ENCODE peak calls at places on chromosomes 13 and 19, in ten cellular contexts. N, V, A, O, T, Q, R, G, K and I are unnamed samples. For H3K4me1, the result is how much of the 10 kb centered on the place peaks cover.

GRCh38 chr13:96728463-96728862 is 265.8 kb downstream of the OXGR1 start:
- DNase-seq in N (no peak), V (no peak), A (no peak), O (no peak), T (no peak), Q (no peak), R (no peak), G (no peak), K (no peak), I (peak)

GRCh38 chr13:49890376-49890775 is 45.8 kb downstream of the SPRYD7 start:
- DNase-seq in N (no peak), V (peak), A (no peak), O (no peak), T (no peak), Q (no peak), R (no peak), G (no peak), K (no peak), I (no peak)

GRCh38 chr13:114096811-114097503 is 35.5 kb downstream of the RASA3 start:
- DNase-seq in N (no peak), V (no peak), A (peak), O (no peak), T (no peak), Q (no peak), R (peak), G (no peak), K (no peak), I (no peak)

GRCh38 chr19:34314437-34315313 is 50.3 kb upstream of the GPI start:
- DNase-seq in N (no peak), V (no peak), A (no peak), O (no peak), T (no peak), Q (no peak), R (no peak), G (no peak), K (no peak), I (no peak)

GRCh38 chr13:38702609-38703008 is 15.7 kb downstream of the FREM2 start:
- DNase-seq in N (no peak), V (no peak), A (no peak), O (no peak), T (no peak), Q (no peak), R (no peak), G (no peak), K (no peak), I (no peak)

GRCh38 chr19:35868172-35868822 is at the start of gene APLP1:
- DNase-seq in N (peak), V (peak), A (peak), O (peak), T (peak), Q (no peak), R (peak), G (peak), K (peak), I (peak)

GRCh38 chr19:51784922-51785690 is 9.9 kb upstream of the FPR3 start:
- DNase-seq in N (peak), V (no peak), A (no peak), O (no peak), T (no peak), Q (peak), R (no peak), G (no peak), K (no peak), I (peak)

GRCh38 chr13:112965573-112966115 is 3.4 kb upstream of the MCF2L start:
- DNase-seq in N (no peak), V (no peak), A (no peak), O (no peak), T (no peak), Q (no peak), R (no peak), G (no peak), K (no peak), I (no peak)

GRCh38 chr13:51821666-51822065 is 17.7 kb upstream of the DHRS12 start:
- DNase-seq in N (no peak), V (no peak), A (peak), O (no peak), T (no peak), Q (no peak), R (no peak), G (no peak), K (no peak), I (no peak)

GRCh38 chr19:54415208-54415900 is at the start of gene TTYH1:
- DNase-seq in N (no peak), V (peak), A (no peak), O (no peak), T (no peak), Q (no peak), R (peak), G (no peak), K (no peak), I (no peak)

GRCh38 chr19:30693179-30693578 is 321.0 kb downstream of the ZNF536 start:
- DNase-seq in N (no peak), V (no peak), A (no peak), O (peak), T (no peak), Q (no peak), R (no peak), G (no peak), K (no peak), I (no peak)

GRCh38 chr13:77774181-77774580 is 76.7 kb downstream of the SLAIN1 start:
- DNase-seq in N (no peak), V (no peak), A (no peak), O (no peak), T (no peak), Q (no peak), R (no peak), G (no peak), K (no peak), I (no peak)

GRCh38 chr13:99417821-99418662 is 83.2 kb upstream of the TM9SF2 start:
- DNase-seq in N (no peak), V (no peak), A (no peak), O (no peak), T (no peak), Q (no peak), R (no peak), G (no peak), K (peak), I (no peak)

GRCh38 chr19:15812059-15812722 is 3.3 kb downstream of the OR10H1 start:
- DNase-seq in N (no peak), V (no peak), A (peak), O (no peak), T (no peak), Q (peak), R (no peak), G (peak), K (peak), I (no peak)

GRCh38 chr13:66704110-66704509 is 526.0 kb downstream of the PCDH9 start:
- DNase-seq in N (no peak), V (no peak), A (no peak), O (no peak), T (no peak), Q (no peak), R (no peak), G (no peak), K (no peak), I (no peak)

GRCh38 chr19:55647732-55648656 is at the start of gene CCDC106:
- DNase-seq in N (peak), V (peak), A (peak), O (peak), T (peak), Q (peak), R (peak), G (no peak), K (peak), I (peak)

GRCh38 chr19:49811328-49811727 is 1.8 kb downstream of the FUZ start:
- DNase-seq in N (no peak), V (no peak), A (no peak), O (no peak), T (no peak), Q (no peak), R (no peak), G (no peak), K (no peak), I (no peak)

GRCh38 chr19:14519860-14520407 is 1.7 kb upstream of the DNAJB1 start:
- DNase-seq in N (peak), V (no peak), A (no peak), O (no peak), T (peak), Q (peak), R (no peak), G (no peak), K (peak), I (peak)

GRCh38 chr19:38420935-38421334 is 5.1 kb downstream of the RASGRP4 start:
- DNase-seq in N (no peak), V (no peak), A (no peak), O (no peak), T (no peak), Q (no peak), R (no peak), G (no peak), K (no peak), I (no peak)

DNA sequence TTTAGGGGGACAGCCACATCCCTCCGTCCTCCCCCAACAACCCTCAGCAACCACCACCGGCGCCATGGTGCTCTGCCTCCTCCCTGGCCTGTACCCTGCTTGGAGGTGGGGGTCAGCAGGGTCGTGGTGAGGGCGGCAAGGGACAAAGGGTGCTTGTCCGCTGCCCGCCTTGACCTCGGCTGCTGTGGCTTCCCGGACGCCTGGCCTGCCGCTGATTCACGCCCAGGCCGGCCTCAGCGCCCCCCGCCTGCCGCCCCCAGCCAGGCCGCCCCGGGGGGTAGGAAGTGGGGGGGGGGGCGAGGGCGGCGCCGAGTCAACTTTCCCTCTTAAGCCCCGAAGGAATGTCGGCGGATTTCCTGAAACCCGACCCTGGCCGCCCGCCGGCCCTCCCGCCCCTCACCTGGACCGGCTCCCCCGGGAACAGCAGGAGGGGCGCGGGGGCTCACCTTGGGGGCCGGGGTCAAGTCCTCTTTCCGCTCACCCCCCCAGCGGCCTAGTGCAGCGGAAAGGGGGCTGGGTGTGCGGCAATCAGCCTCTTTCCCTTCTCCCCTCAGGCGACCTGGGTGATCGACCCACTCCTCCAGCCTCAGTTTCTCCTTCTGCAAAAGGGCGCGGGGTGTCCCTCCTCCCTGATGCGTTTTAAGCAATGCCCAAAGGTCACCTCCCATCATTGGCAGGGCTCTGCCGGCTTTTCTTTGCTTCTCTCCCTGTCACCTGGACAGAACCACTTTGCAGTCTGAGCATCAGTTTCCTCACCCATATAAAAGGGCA is 1.9 kb upstream of the TMEM59L start:
- DNase-seq in N (no peak), V (peak), A (no peak), O (no peak), T (no peak), Q (no peak), R (peak), G (no peak), K (no peak), I (no peak)
- H3K4me1 ChIP-seq in N (under half), V (under half), A (under half), O (under half), T (under half), Q (under half), R (under half), G (under half), K (under half), I (under half)

GRCh38 chr19:43906774-43907173 is 28.3 kb downstream of the ZNF45 start:
- DNase-seq in N (no peak), V (no peak), A (no peak), O (no peak), T (no peak), Q (no peak), R (no peak), G (no peak), K (no peak), I (no peak)
- H3K4me1 ChIP-seq in N (under half), V (under half), A (under half), O (under half), T (under half), Q (under half), R (under half), G (under half), K (under half), I (under half)

GRCh38 chr19:1849132-1849474 is 820 bp upstream of the REXO1 start:
- DNase-seq in N (no peak), V (no peak), A (no peak), O (no peak), T (no peak), Q (no peak), R (no peak), G (no peak), K (no peak), I (no peak)
- H3K4me1 ChIP-seq in N (under half), V (under half), A (half or more), O (under half), T (under half), Q (under half), R (under half), G (half or more), K (half or more), I (under half)

GRCh38 chr19:2411709-2412108 is 15.7 kb downstream of the TIMM13 start:
- DNase-seq in N (no peak), V (no peak), A (no peak), O (no peak), T (no peak), Q (no peak), R (no peak), G (no peak), K (no peak), I (no peak)
- H3K4me1 ChIP-seq in N (under half), V (under half), A (under half), O (under half), T (under half), Q (under half), R (under half), G (under half), K (under half), I (under half)

GRCh38 chr13:26957163-26957562 is 196.6 kb upstream of the GPR12 start:
- DNase-seq in N (no peak), V (no peak), A (no peak), O (no peak), T (no peak), Q (no peak), R (no peak), G (no peak), K (no peak), I (peak)
- H3K4me1 ChIP-seq in N (under half), V (under half), A (under half), O (under half), T (under half), Q (under half), R (under half), G (under half), K (under half), I (under half)